ENCODE peak calls at places on chromosomes 16 and 17, in eight cellular contexts. N is activated CD8-positive, alpha-beta T cell treated with anti-CD3 and anti-CD28 coated beads for 36 hours; Y is activated gamma-delta T cell treated with anti-CD3 and anti-CD28 coated beads, Interleukin-2, amount 50 U/mL, for 16 hours; S is NCI-H774; C is EL; F is KBM-7; V is GOT3; U is activated CD4-positive, alpha-beta T cell treated with anti-CD3 and anti-CD28 coated beads, Interleukin-2, amount 10 ng/mL, durations not matched to agents 24 days and 14 days. R is an unnamed sample.

GRCh38 chr16:22694887-22695382 is 119.0 kb upstream of the HS3ST2 start:
- DNase-seq in V (no peak), C (peak), N (no peak), Y (no peak), U (no peak), F (no peak), S (no peak), R (no peak)

GRCh38 chr17:38919316-38920078 is 5.9 kb upstream of the LASP1NB start:
- DNase-seq in C (no peak), S (no peak), U (no peak), Y (no peak), V (no peak), F (no peak), N (no peak), R (no peak)

GRCh38 chr16:74291176-74291575 is 5.4 kb upstream of the PSMD7 start:
- DNase-seq in V (no peak), N (no peak), U (no peak), S (no peak), F (no peak), C (no peak), Y (no peak), R (no peak)

GRCh38 chr17:81579821-81580321 is 27.7 kb upstream of the FAAP100 start:
- DNase-seq in Y (no peak), U (no peak), C (peak), V (no peak), S (no peak), F (no peak), N (no peak), R (no peak)

GRCh38 chr17:79339311-79339710 is 264.7 kb downstream of the ENGASE start:
- DNase-seq in F (no peak), S (no peak), Y (no peak), U (no peak), V (no peak), N (no peak), C (no peak), R (no peak)

GRCh38 chr17:42153919-42154491 is 784 bp downstream of the RAB5C start:
- DNase-seq in V (no peak), S (no peak), F (peak), C (peak), U (peak), Y (no peak), N (no peak), R (no peak)

GRCh38 chr17:74833501-74834361 is 26.0 kb downstream of the GRIN2C start:
- DNase-seq in S (no peak), C (peak), F (peak), Y (no peak), N (no peak), V (no peak), U (no peak), R (no peak)

GRCh38 chr16:75820672-75821071 is 94.4 kb upstream of the CPHXL start:
- DNase-seq in F (no peak), S (no peak), U (no peak), V (no peak), N (no peak), Y (no peak), C (peak), R (no peak)

GRCh38 chr17:35799942-35800341 is 4.5 kb upstream of the MMP28 start:
- DNase-seq in Y (no peak), V (no peak), N (no peak), C (peak), U (no peak), S (no peak), F (no peak), R (peak)

GRCh38 chr16:14632693-14633569 is at the start of gene BFAR:
- DNase-seq in N (peak), F (peak), Y (peak), S (peak), V (peak), U (peak), C (peak), R (peak)

GRCh38 chr16:29011112-29011511 is 26.3 kb downstream of the LAT start:
- DNase-seq in Y (no peak), U (no peak), N (peak), S (no peak), C (no peak), F (peak), V (no peak), R (no peak)